ENCODE peak calls at places on chromosomes 4 and X, in four cellular contexts. R, X, B and N are unnamed samples.

GRCh38 chr4:83639849-83640493 is 104.1 kb downstream of the GPAT3 start:
- DNase-seq in R (peak), X (peak), B (peak), N (peak)

GRCh38 chr4:37684154-37684553 is 2.0 kb downstream of the RELL1 start:
- DNase-seq in R (no peak), X (no peak), B (no peak), N (no peak)

GRCh38 chr4:95256108-95256835 is 292.5 kb downstream of the UNC5C start:
- DNase-seq in R (no peak), X (no peak), B (no peak), N (no peak)

GRCh38 chrX:56505866-56506265 is 57.6 kb upstream of the UBQLN2 start:
- DNase-seq in R (no peak), X (no peak), B (no peak), N (no peak)

GRCh38 chr4:8821151-8821950 is 50.3 kb downstream of the HMX1 start:
- DNase-seq in R (no peak), X (no peak), B (no peak), N (peak)

GRCh38 chr4:122583906-122584305 is 37.0 kb downstream of the IL21 start:
- DNase-seq in R (no peak), X (no peak), B (peak), N (no peak)

GRCh38 chr4:80362578-80363181 is 27.1 kb downstream of the CFAP299 start:
- DNase-seq in R (peak), X (no peak), B (peak), N (peak)

GRCh38 chrX:46433892-46434291 is 111.3 kb downstream of the ZNF674 start:
- DNase-seq in R (no peak), X (no peak), B (no peak), N (no peak)

GRCh38 chrX:15254852-15255251 is 15.0 kb downstream of the ASB9 start:
- DNase-seq in R (no peak), X (no peak), B (no peak), N (no peak)

GRCh38 chrX:9465380-9466114 is 689 bp downstream of the TBL1X start:
- DNase-seq in R (no peak), X (no peak), B (peak), N (peak)

GRCh38 chrX:122625821-122626220 is 558.3 kb upstream of the GRIA3 start:
- DNase-seq in R (no peak), X (no peak), B (no peak), N (no peak)

GRCh38 chr4:15233626-15234025 is 194.2 kb upstream of the C1QTNF7 start:
- DNase-seq in R (no peak), X (no peak), B (no peak), N (no peak)

GRCh38 chrX:623599-624323 is 6.8 kb upstream of the SHOX start:
- DNase-seq in R (no peak), X (no peak), B (peak), N (peak)

GRCh38 chr4:159077702-159078495 is 25.0 kb upstream of the RAPGEF2 start:
- DNase-seq in R (no peak), X (no peak), B (peak), N (no peak)

GRCh38 chr4:112817933-112818921 is 181.3 kb downstream of the LARP7 start:
- DNase-seq in R (peak), X (peak), B (peak), N (peak)

GRCh38 chr4:5940470-5941203 is 47.8 kb upstream of the CRMP1 start:
- DNase-seq in R (no peak), X (no peak), B (peak), N (peak)

GRCh38 chr4:24118031-24118430 is 228.2 kb upstream of the PPARGC1A start:
- DNase-seq in R (no peak), X (no peak), B (no peak), N (no peak)

GRCh38 chr4:24763631-24764302 is 31.6 kb upstream of the SOD3 start:
- DNase-seq in R (no peak), X (no peak), B (no peak), N (peak)

GRCh38 chr4:81353861-81354260 is 117.8 kb downstream of the RASGEF1B start:
- DNase-seq in R (no peak), X (no peak), B (no peak), N (no peak)

GRCh38 chr4:113467581-113467980 is 294.0 kb downstream of the CAMK2D start:
- DNase-seq in R (no peak), X (no peak), B (no peak), N (no peak)

GRCh38 chr4:10040049-10040892 is 19.0 kb upstream of the SLC2A9 start:
- DNase-seq in R (no peak), X (no peak), B (no peak), N (no peak)

GRCh38 chr4:156193116-156193515 is 239.4 kb upstream of the CTSO start:
- DNase-seq in R (no peak), X (no peak), B (peak), N (no peak)

GRCh38 chr4:121785479-121785878 is 15.6 kb upstream of the EXOSC9 start:
- DNase-seq in R (no peak), X (no peak), B (no peak), N (no peak)

GRCh38 chrX:153861147-153861546 is 24.8 kb downstream of the L1CAM start:
- DNase-seq in R (no peak), X (no peak), B (no peak), N (no peak)

GRCh38 chrX:132576945-132577344 is 88.1 kb upstream of the MBNL3 start:
- DNase-seq in R (no peak), X (no peak), B (no peak), N (no peak)